ENCODE peak calls at places on chromosomes 13 and 19, in five cellular contexts. Y is HCT116, G is fibroblast of lung, J is PC-3, K is GM23248. H is an unnamed sample.

GRCh38 chr19:42092350-42092749 is 16.4 kb downstream of the ZNF574 start:
- DNase-seq in Y (no peak), G (no peak), J (peak; percentile 60), K (peak; percentile 37), H (no peak)

GRCh38 chr13:25971499-25972145 is 80.2 kb downstream of the SHISA2 start:
- DNase-seq in Y (no peak), G (no peak), J (peak; percentile 32), K (no peak), H (peak; percentile 30)

GRCh38 chr19:33048806-33049676 is 15.6 kb downstream of the RHPN2 start:
- DNase-seq in Y (no peak), G (peak; percentile 91), J (peak; percentile 18), K (no peak), H (peak; percentile 60)

GRCh38 chr13:114259374-114259773 is 22.0 kb upstream of the UPF3A start:
- DNase-seq in Y (no peak), G (no peak), J (no peak), K (no peak), H (no peak)

GRCh38 chr13:50740052-50740741 is 103.3 kb downstream of the DLEU7 start:
- DNase-seq in Y (no peak), G (peak; percentile 40), J (no peak), K (peak; percentile 38), H (no peak)

GRCh38 chr19:35856546-35857149 is at the start of gene KIRREL2:
- DNase-seq in Y (no peak), G (no peak), J (no peak), K (no peak), H (peak; percentile 21)

GRCh38 chr13:63420685-63421084 is 2005.0 kb upstream of the PCDH20 start:
- DNase-seq in Y (no peak), G (no peak), J (no peak), K (no peak), H (no peak)

GRCh38 chr19:31694761-31695160 is 345.5 kb upstream of the TSHZ3 start:
- DNase-seq in Y (no peak), G (no peak), J (no peak), K (no peak), H (no peak)

GRCh38 chr13:46726347-46726746 is 70.6 kb downstream of the ESD start:
- DNase-seq in Y (no peak), G (no peak), J (no peak), K (no peak), H (no peak)

GRCh38 chr19:2239771-2240770 is 3.4 kb downstream of the SF3A2 start:
- DNase-seq in Y (no peak), G (peak; percentile 65), J (no peak), K (peak; percentile 56), H (no peak)

GRCh38 chr13:33518442-33518841 is 232.9 kb upstream of the STARD13 start:
- DNase-seq in Y (no peak), G (no peak), J (no peak), K (no peak), H (no peak)

GRCh38 chr13:37929308-37929707 is 59.7 kb upstream of the TRPC4 start:
- DNase-seq in Y (no peak), G (no peak), J (no peak), K (no peak), H (no peak)

GRCh38 chr13:98260357-98261164 is 83.5 kb upstream of the RNF113B start:
- DNase-seq in Y (no peak), G (no peak), J (no peak), K (no peak), H (no peak)

GRCh38 chr19:19259741-19260140 is 13.4 kb downstream of the TM6SF2 start:
- DNase-seq in Y (peak; percentile 46), G (peak; percentile 18), J (peak; percentile 41), K (peak; percentile 34), H (no peak)

GRCh38 chr13:110382229-110382628 is 75.1 kb downstream of the COL4A2 start:
- DNase-seq in Y (no peak), G (peak; percentile 91), J (peak; percentile 82), K (peak; percentile 90), H (no peak)

GRCh38 chr13:112465251-112466131 is 89.3 kb downstream of the SPACA7 start:
- DNase-seq in Y (no peak), G (no peak), J (no peak), K (no peak), H (no peak)

GRCh38 chr13:112468069-112468468 is 91.9 kb downstream of the SPACA7 start:
- DNase-seq in Y (no peak), G (no peak), J (no peak), K (no peak), H (no peak)

GRCh38 chr13:112466132-112467025 is 90.2 kb downstream of the SPACA7 start:
- DNase-seq in Y (no peak), G (no peak), J (no peak), K (no peak), H (no peak)

GRCh38 chr13:112469071-112469745 is 93.1 kb downstream of the SPACA7 start:
- DNase-seq in Y (no peak), G (no peak), J (no peak), K (no peak), H (no peak)

GRCh38 chr13:112467236-112467635 is 91.1 kb downstream of the SPACA7 start:
- DNase-seq in Y (no peak), G (no peak), J (no peak), K (no peak), H (no peak)
- TF ChIP-seq EZH2 in Y (no peak), G (no peak), J (no peak), K (no peak), H (no peak)

DNA sequence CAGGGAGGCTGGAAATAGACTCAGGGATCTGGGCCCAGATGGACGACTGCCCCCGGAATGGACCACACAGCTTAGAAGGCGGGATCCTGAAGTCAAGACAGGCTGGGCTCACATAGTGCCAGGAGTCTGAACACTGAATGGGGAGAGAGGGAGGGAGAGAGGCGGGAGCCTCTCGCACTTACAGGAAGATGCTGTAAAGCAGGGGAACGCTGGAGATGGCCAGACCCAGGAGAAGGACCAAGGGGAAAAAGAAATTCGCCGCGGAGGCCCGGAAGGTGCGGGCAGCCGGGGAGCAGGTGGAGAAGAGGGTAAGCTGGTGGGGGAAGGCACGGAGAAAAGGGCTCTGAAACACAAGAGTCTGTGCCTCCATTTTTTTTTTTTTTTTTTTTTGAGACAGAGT is 1.4 kb upstream of the LENG1 start:
- DNase-seq in Y (no peak), G (no peak), J (peak; percentile 43), K (peak; percentile 32), H (no peak)
- H3K4me3 ChIP-seq in Y (peak overlapping the region; percentile 82), G (peak overlapping the region; percentile 57), J (peak overlapping the region; percentile 71), K (peak overlapping the region; percentile 86), H (no peak overlapping the region)

GRCh38 chr19:409006-409514 is at the start of gene C2CD4C:
- DNase-seq in Y (no peak), G (no peak), J (no peak), K (peak; percentile 56), H (peak; percentile 58)

GRCh38 chr19:406999-407491 is 1.9 kb downstream of the C2CD4C start:
- DNase-seq in Y (no peak), G (no peak), J (no peak), K (no peak), H (no peak)

GRCh38 chr19:407501-408440 is 1.2 kb downstream of the C2CD4C start:
- DNase-seq in Y (no peak), G (no peak), J (no peak), K (no peak), H (no peak)

GRCh38 chr19:409515-410242 is 732 bp upstream of the C2CD4C start:
- DNase-seq in Y (no peak), G (no peak), J (no peak), K (no peak), H (no peak)

GRCh38 chr19:408441-409005 is 424 bp downstream of the C2CD4C start:
- DNase-seq in Y (no peak), G (no peak), J (no peak), K (no peak), H (no peak)
- TF ChIP-seq EZH2 in Y (no peak), G (no peak), J (no peak), K (no peak), H (no peak)

DNA sequence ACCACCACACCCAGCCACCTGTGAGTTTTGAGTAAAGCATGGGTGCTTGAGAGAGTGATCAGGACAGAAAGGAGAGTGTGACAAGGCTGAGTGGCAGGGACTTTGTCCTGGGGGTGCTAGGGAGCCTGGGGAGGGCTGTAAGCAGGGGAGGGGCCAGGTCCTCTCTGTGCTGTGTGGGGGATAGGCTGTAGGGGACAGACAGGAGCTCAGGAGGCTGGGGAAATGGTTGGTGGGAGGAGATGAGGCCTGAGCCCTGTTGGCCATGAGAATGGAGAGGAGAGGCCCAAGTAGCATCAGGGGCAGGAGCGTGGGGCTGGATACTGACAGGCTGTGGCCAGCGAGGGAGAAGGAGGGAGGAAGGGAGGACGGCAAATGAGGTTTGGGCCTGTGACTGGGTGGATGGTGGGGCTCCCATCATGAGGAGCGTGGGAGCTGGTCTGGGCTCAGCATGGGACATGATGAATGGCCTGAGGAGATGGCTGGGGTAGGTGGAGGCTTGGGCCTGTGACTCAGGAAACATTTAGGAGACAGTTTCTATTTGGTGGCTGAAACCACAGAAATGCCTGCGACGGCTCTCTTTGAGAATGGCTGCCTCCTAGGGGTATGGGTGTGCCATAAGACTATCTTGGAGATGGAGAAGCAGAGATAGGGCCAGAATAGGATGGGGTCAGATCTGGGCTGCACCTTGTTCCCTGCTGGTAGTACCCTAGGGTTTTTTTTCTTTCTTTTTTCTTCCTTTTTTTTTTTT is 25.0 kb downstream of the GRIN2D start:
- DNase-seq in Y (no peak), G (peak; percentile 69), J (peak; percentile 14), K (peak; percentile 65), H (no peak)
- H3K4me3 ChIP-seq in Y (no peak overlapping the region), G (no peak overlapping the region), J (no peak overlapping the region), K (no peak overlapping the region), H (no peak overlapping the region)

GRCh38 chr19:34215006-34215665 is 39.2 kb upstream of the GARRE1 start:
- DNase-seq in Y (no peak), G (no peak), J (no peak), K (no peak), H (no peak)

GRCh38 chr19:34214040-34214439 is 40.3 kb upstream of the GARRE1 start:
- DNase-seq in Y (no peak), G (no peak), J (no peak), K (no peak), H (no peak)

GRCh38 chr19:34208485-34208884 is 36.2 kb downstream of the LSM14A start:
- DNase-seq in Y (no peak), G (no peak), J (no peak), K (no peak), H (no peak)

GRCh38 chr19:34213283-34213682 is 41.0 kb downstream of the LSM14A start:
- DNase-seq in Y (no peak), G (no peak), J (no peak), K (no peak), H (no peak)

GRCh38 chr19:34209726-34210125 is 37.4 kb downstream of the LSM14A start:
- DNase-seq in Y (no peak), G (no peak), J (no peak), K (no peak), H (no peak)
- TF ChIP-seq EZH2 in Y (no peak), G (no peak), J (no peak), K (no peak), H (no peak)

GRCh38 chr13:78121001-78121400 is 202.4 kb upstream of the EDNRB start:
- DNase-seq in Y (no peak), G (no peak), J (peak; percentile 5), K (no peak), H (no peak)

GRCh38 chr13:78121459-78122348 is 203.1 kb upstream of the EDNRB start:
- DNase-seq in Y (peak; percentile 34), G (peak; percentile 49), J (peak; percentile 64), K (peak; percentile 72), H (peak; percentile 73)
- H3K4me3 ChIP-seq in Y (no peak overlapping the region), G (no peak overlapping the region), J (no peak overlapping the region), K (no peak overlapping the region), H (no peak overlapping the region)

H was measured in hepatocyte.